ENCODE peak calls at places on chromosome 16, in seven cellular contexts. N, Z, O, I, J, F and W are unnamed samples.
A peak's percentile ranks its signal among the peaks of the same experiment; 100 is the strongest.

GRCh38 chr16:5214466-5214865 is 116.9 kb upstream of the EEF2KMT start:
- DNase-seq in N (no peak), Z (no peak), O (no peak), I (no peak), J (no peak), F (no peak), W (no peak)

GRCh38 chr16:83098536-83098935 is 471.8 kb downstream of the CDH13 start:
- DNase-seq in N (no peak), Z (no peak), O (no peak), I (no peak), J (no peak), F (no peak), W (no peak)

GRCh38 chr16:86542756-86543750 is 12.0 kb downstream of the MTHFSD start:
- DNase-seq in N (no peak), Z (no peak), O (no peak), I (no peak), J (no peak), F (no peak), W (no peak)

GRCh38 chr16:83070416-83071199 is 443.8 kb downstream of the CDH13 start:
- DNase-seq in N (no peak), Z (peak; percentile 27), O (no peak), I (no peak), J (no peak), F (no peak), W (no peak)

GRCh38 chr16:89815639-89816348 is 653 bp downstream of the FANCA start:
- DNase-seq in N (no peak), Z (no peak), O (peak; percentile 57), I (no peak), J (no peak), F (no peak), W (no peak)

GRCh38 chr16:35255816-35256215 is 1796.4 kb downstream of the TP53TG3F start:
- DNase-seq in N (no peak), Z (no peak), O (no peak), I (no peak), J (no peak), F (no peak), W (no peak)

GRCh38 chr16:35552763-35553162 is 2093.4 kb downstream of the TP53TG3F start:
- DNase-seq in N (no peak), Z (no peak), O (no peak), I (no peak), J (no peak), F (no peak), W (no peak)

GRCh38 chr16:72991211-72991610 is 56.7 kb downstream of the ZFHX3 start:
- DNase-seq in N (peak; percentile 37), Z (peak; percentile 39), O (no peak), I (no peak), J (no peak), F (no peak), W (no peak)

GRCh38 chr16:68526782-68527145 is 12.3 kb upstream of the ZFP90 start:
- DNase-seq in N (no peak), Z (no peak), O (no peak), I (no peak), J (no peak), F (no peak), W (no peak)

GRCh38 chr16:67016681-67017450 is 12.1 kb upstream of the CBFB start:
- DNase-seq in N (peak; percentile 33), Z (no peak), O (no peak), I (no peak), J (no peak), F (no peak), W (no peak)

GRCh38 chr16:31472559-31473203 is 729 bp downstream of the TGFB1I1 start:
- DNase-seq in N (peak; percentile 97), Z (peak; percentile 98), O (peak; percentile 43), I (no peak), J (peak; percentile 84), F (no peak), W (no peak)

GRCh38 chr16:31356566-31357323 is 1.8 kb downstream of the ITGAX start:
- DNase-seq in N (no peak), Z (no peak), O (no peak), I (no peak), J (no peak), F (no peak), W (no peak)

GRCh38 chr16:51556694-51557327 is 405.7 kb upstream of the SALL1 start:
- DNase-seq in N (no peak), Z (peak; percentile 84), O (no peak), I (no peak), J (no peak), F (no peak), W (no peak)

GRCh38 chr16:19746561-19746960 is 28.5 kb downstream of the IQCK start:
- DNase-seq in N (peak; percentile 53), Z (no peak), O (no peak), I (no peak), J (no peak), F (no peak), W (no peak)

GRCh38 chr16:26019885-26020284 is 328.1 kb downstream of the HS3ST4 start:
- DNase-seq in N (no peak), Z (no peak), O (no peak), I (no peak), J (no peak), F (no peak), W (no peak)

GRCh38 chr16:46883353-46883689 is 841 bp upstream of the GPT2 start:
- DNase-seq in N (no peak), Z (no peak), O (peak; percentile 86), I (no peak), J (peak; percentile 61), F (no peak), W (no peak)

GRCh38 chr16:66131895-66132294 is 234.6 kb upstream of the CDH5 start:
- DNase-seq in N (no peak), Z (peak; percentile 22), O (no peak), I (no peak), J (no peak), F (no peak), W (no peak)

GRCh38 chr16:78686601-78687000 is 587.1 kb downstream of the WWOX start:
- DNase-seq in N (no peak), Z (peak; percentile 6), O (no peak), I (no peak), J (no peak), F (no peak), W (no peak)

GRCh38 chr16:414395-415169 is 10.9 kb upstream of the RAB11FIP3 start:
- DNase-seq in N (no peak), Z (peak; percentile 10), O (no peak), I (no peak), J (no peak), F (no peak), W (no peak)

GRCh38 chr16:22874394-22874793 is 60.4 kb downstream of the HS3ST2 start:
- DNase-seq in N (no peak), Z (no peak), O (no peak), I (no peak), J (no peak), F (no peak), W (no peak)

GRCh38 chr16:91484-91883 is 13.5 kb downstream of the MPG start:
- DNase-seq in N (no peak), Z (no peak), O (no peak), I (no peak), J (peak; percentile 24), F (no peak), W (no peak)